ENCODE peak calls at places on chromosomes 2 and 18, in seven cellular contexts. V is body of pancreas, T is heart left ventricle, B is upper lobe of right lung, M is OCI-LY7, F is thoracic aorta, A is tibial nerve. E is an unnamed sample.

GRCh38 chr2:6826081-6826913 is 39.4 kb downstream of the CMPK2 start:
- DNase-seq in A (peak; percentile 40), T (no peak), B (no peak), M (peak; percentile 64), V (no peak), F (no peak), E (peak; percentile 60)

GRCh38 chr18:26746284-26747130 is 119.0 kb downstream of the AQP4 start:
- DNase-seq in M (no peak), B (no peak), A (no peak), T (no peak), F (no peak), V (no peak), E (no peak)

GRCh38 chr2:84481702-84482101 is 22.6 kb upstream of the SUCLG1 start:
- DNase-seq in A (no peak), M (no peak), T (no peak), F (no peak), B (no peak), V (no peak), E (peak; percentile 31)

GRCh38 chr2:68418855-68419254 is 48.2 kb downstream of the FBXO48 start:
- DNase-seq in F (no peak), T (no peak), A (no peak), V (no peak), M (peak; percentile 71), B (no peak), E (no peak)

GRCh38 chr2:28163627-28164279 is 228.9 kb upstream of the FOSL2 start:
- DNase-seq in V (no peak), F (no peak), T (no peak), B (no peak), M (no peak), A (peak; percentile 16), E (no peak)

GRCh38 chr2:23926289-23926749 is 604 bp downstream of the ATAD2B start:
- DNase-seq in V (peak; percentile 43), M (peak; percentile 60), A (peak; percentile 14), T (peak; percentile 35), F (peak; percentile 2), B (no peak), E (no peak)

GRCh38 chr2:147108553-147108952 is 736.3 kb upstream of the ACVR2A start:
- DNase-seq in A (no peak), M (no peak), V (no peak), B (no peak), F (no peak), T (no peak), E (peak; percentile 48)

GRCh38 chr2:201785135-201785534 is 4.4 kb upstream of the ALS2 start:
- DNase-seq in B (no peak), V (no peak), T (no peak), F (no peak), A (no peak), M (no peak), E (no peak)

GRCh38 chr2:72934683-72935610 is 17.6 kb downstream of the EMX1 start:
- DNase-seq in F (no peak), B (peak; percentile 58), T (no peak), M (peak; percentile 18), A (no peak), V (peak; percentile 36), E (no peak)

GRCh38 chr2:16166327-16166981 is 226.1 kb downstream of the MYCN start:
- DNase-seq in A (no peak), F (no peak), T (no peak), V (no peak), M (no peak), B (no peak), E (no peak)

GRCh38 chr2:98355881-98356280 is 9.6 kb downstream of the CNGA3 start:
- DNase-seq in V (no peak), M (no peak), T (no peak), B (no peak), F (no peak), A (no peak), E (no peak)

GRCh38 chr2:134819334-134819733 is 19.1 kb upstream of the ACMSD start:
- DNase-seq in B (no peak), T (no peak), V (no peak), M (no peak), A (no peak), F (no peak), E (peak; percentile 74)

GRCh38 chr2:118865106-118865505 is 17.7 kb upstream of the EN1 start:
- DNase-seq in V (no peak), B (peak; percentile 46), M (peak; percentile 55), A (no peak), T (no peak), F (no peak), E (no peak)

GRCh38 chr18:70227438-70227837 is 22.0 kb upstream of the RTTN start:
- DNase-seq in F (no peak), M (no peak), T (no peak), B (no peak), V (no peak), A (no peak), E (no peak)

GRCh38 chr2:55093381-55093780 is 43.1 kb upstream of the RTN4 start:
- DNase-seq in V (no peak), F (no peak), B (no peak), T (no peak), A (no peak), M (no peak), E (no peak)

GRCh38 chr2:66455490-66455889 is 20.6 kb downstream of the MEIS1 start:
- DNase-seq in T (no peak), F (no peak), V (no peak), B (no peak), M (no peak), A (no peak), E (no peak)

GRCh38 chr2:119711352-119711751 is 32.4 kb downstream of the TMEM177 start:
- DNase-seq in F (no peak), B (no peak), V (no peak), M (no peak), T (no peak), A (no peak), E (no peak)

GRCh38 chr2:224586127-224586702 is 1.1 kb upstream of the CUL3 start:
- DNase-seq in B (no peak), F (no peak), A (no peak), V (no peak), T (no peak), M (peak; percentile 59), E (no peak)
- H3K4me3 ChIP-seq in B (peak overlapping the region; percentile 52), F (peak overlapping the region; percentile 74), A (peak overlapping the region; percentile 96), V (peak overlapping the region; percentile 62), T (peak overlapping the region; percentile 83), M (peak overlapping the region; percentile 87), E (peak overlapping the region; percentile 61)

DNA sequence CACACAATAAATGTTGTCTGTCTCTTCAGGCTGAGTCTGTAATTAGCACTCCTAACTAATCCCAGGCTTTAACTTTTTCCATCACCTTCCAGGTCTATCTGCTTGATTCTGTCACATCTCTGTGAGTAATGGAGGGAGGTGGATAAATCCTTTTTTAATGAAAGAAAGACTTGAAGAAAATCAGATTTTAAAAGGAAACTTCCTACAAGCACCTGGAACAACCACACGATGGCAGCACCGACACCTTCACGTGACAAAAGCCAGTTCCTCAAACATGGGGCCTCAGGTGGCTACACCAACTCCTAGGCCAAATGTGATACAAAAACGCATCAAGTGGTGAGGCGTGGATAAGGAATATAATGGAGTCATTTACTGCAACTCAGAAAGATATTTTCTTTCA is 41.8 kb downstream of the TGFBRAP1 start:
- DNase-seq in F (no peak), A (no peak), B (no peak), M (peak; percentile 31), V (peak; percentile 19), T (no peak), E (no peak)
- TF ChIP-seq CTCF in F (peak; percentile 29), A (peak; percentile 27), B (peak; percentile 45), M (peak; percentile 70), V (peak; percentile 40), T (peak; percentile 44), E (peak; percentile 44)

GRCh38 chr2:172574965-172575364 is 19.1 kb downstream of the PDK1 start:
- DNase-seq in M (peak; percentile 10), T (no peak), V (no peak), A (no peak), B (no peak), F (no peak), E (no peak)

GRCh38 chr2:172572981-172573380 is 17.1 kb downstream of the PDK1 start:
- DNase-seq in M (no peak), V (no peak), F (no peak), A (no peak), B (no peak), T (no peak), E (no peak)

DNA sequence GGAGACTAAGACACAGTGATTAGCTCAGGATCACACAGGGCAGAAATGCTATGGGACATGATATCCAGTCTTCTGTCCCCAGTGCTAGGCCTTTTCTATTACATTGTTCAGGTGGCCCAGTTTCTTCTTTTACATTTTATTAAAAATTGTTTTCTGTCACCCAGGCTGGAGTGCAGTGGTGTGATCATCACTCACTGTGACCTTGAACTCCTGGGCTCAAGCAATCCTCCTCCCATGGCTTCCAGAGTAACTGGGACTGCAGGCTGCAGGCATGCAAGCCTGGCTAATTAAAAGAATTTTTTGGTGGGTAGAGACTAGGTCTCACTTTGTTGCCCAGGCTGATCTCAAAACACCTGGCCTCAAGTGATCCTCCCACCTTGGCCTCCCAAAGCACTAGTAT is 15.4 kb downstream of the PDK1 start:
- DNase-seq in A (no peak), B (no peak), F (no peak), T (no peak), V (no peak), M (no peak), E (no peak)
- H3K36me3 ChIP-seq in A (no peaks in the 10 kb centered on the region), B (peaks cover 20% of the 10 kb centered on the region), F (peaks cover 11% of the 10 kb centered on the region), T (peaks cover 6% of the 10 kb centered on the region), V (no peaks in the 10 kb centered on the region), M (peaks cover 94% of the 10 kb centered on the region), E (no peaks in the 10 kb centered on the region)

GRCh38 chr2:171952748-171953147 is 30.5 kb downstream of the HAT1 start:
- DNase-seq in T (no peak), V (no peak), A (no peak), B (no peak), M (no peak), F (no peak), E (no peak)

GRCh38 chr2:171958475-171958874 is 36.2 kb downstream of the HAT1 start:
- DNase-seq in A (no peak), T (no peak), B (no peak), F (no peak), V (no peak), M (no peak), E (no peak)

GRCh38 chr2:171957061-171957460 is 34.8 kb downstream of the HAT1 start:
- DNase-seq in A (no peak), F (no peak), T (no peak), M (no peak), B (no peak), V (no peak), E (no peak)

GRCh38 chr2:171959998-171960397 is 37.7 kb downstream of the HAT1 start:
- DNase-seq in T (no peak), V (no peak), F (no peak), M (no peak), A (no peak), B (no peak), E (no peak)

DNA sequence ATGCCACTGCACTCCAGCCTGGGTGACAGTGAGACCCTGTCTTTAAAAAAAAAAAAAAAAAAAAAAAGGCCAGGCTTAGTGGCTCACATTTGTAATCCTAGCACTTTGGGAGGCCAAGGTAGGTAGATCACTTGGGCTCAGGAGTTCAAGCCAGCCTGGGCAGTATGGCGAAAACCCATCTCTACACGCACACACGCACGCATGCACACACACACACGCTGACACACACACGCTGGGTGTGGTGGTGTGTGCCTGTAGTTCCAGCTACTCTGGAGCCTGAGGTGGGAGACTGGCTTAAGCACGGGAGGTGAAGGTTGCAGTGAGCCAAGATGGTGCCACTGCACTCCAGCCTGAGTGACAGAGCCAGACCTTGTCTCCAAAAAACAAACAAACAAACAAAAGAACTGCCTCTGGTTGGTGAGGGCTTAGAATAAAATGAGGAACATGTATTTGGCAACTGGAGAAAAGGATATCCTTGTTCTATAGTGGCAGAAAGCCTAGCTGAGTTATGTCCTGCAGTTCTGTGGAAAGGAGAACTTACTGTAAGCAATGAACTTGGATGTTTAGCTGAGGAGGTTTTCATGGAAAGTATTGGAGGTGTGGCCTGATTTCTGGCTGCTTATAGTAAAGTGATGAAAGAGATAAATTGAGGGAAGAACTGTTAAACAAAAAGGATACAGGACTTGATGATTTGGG is 34.0 kb downstream of the HAT1 start:
- DNase-seq in M (no peak), T (no peak), F (no peak), A (no peak), V (no peak), B (no peak), E (no peak)
- H3K4me3 ChIP-seq in M (no peak overlapping the region), T (no peak overlapping the region), F (no peak overlapping the region), A (no peak overlapping the region), V (no peak overlapping the region), B (no peak overlapping the region), E (no peak overlapping the region)

E was measured in kidney epithelial cell.